ENCODE peak calls at places on chromosome 15, in eight cellular contexts. One of them, this sample, is unnamed. For H3K36me3, the result is how much of the 10 kb centered on the place peaks cover.

GRCh38 chr15:101773496-101774100 is 29.7 kb upstream of the OR4F6 start:
- DNase-seq in right atrium auricular region: no peak
- DNase-seq in tibial artery: no peak
- DNase-seq in ovary: no peak
- DNase-seq in Panc1: no peak
- DNase-seq in cardiac muscle cell: no peak
- DNase-seq in spleen: no peak
- DNase-seq in right lobe of liver: no peak
- DNase-seq in this sample: peak

GRCh38 chr15:75669191-75669878 is 21.6 kb downstream of the SNX33 start:
- DNase-seq in tibial artery: no peak
- DNase-seq in right atrium auricular region: no peak
- DNase-seq in right lobe of liver: no peak
- DNase-seq in Panc1: no peak
- DNase-seq in spleen: no peak
- DNase-seq in ovary: no peak
- DNase-seq in cardiac muscle cell: no peak
- DNase-seq in this sample: no peak

GRCh38 chr15:40421246-40422157 is 15.9 kb downstream of the IVD start:
- DNase-seq in right lobe of liver: peak
- DNase-seq in tibial artery: peak
- DNase-seq in ovary: peak
- DNase-seq in spleen: peak
- DNase-seq in Panc1: peak
- DNase-seq in right atrium auricular region: peak
- DNase-seq in cardiac muscle cell: peak
- DNase-seq in this sample: peak

GRCh38 chr15:65132841-65133549 is 613 bp downstream of the PDCD7 start:
- DNase-seq in cardiac muscle cell: peak
- DNase-seq in tibial artery: no peak
- DNase-seq in spleen: peak
- DNase-seq in right lobe of liver: peak
- DNase-seq in ovary: no peak
- DNase-seq in Panc1: no peak
- DNase-seq in right atrium auricular region: no peak
- DNase-seq in this sample: peak

GRCh38 chr15:48112242-48112641 is 8.5 kb upstream of the SLC24A5 start:
- DNase-seq in ovary: no peak
- DNase-seq in right lobe of liver: no peak
- DNase-seq in right atrium auricular region: no peak
- DNase-seq in Panc1: no peak
- DNase-seq in spleen: no peak
- DNase-seq in tibial artery: no peak
- DNase-seq in cardiac muscle cell: peak
- DNase-seq in this sample: peak

GRCh38 chr15:90174140-90174891 is 26.8 kb upstream of the SEMA4B start:
- DNase-seq in Panc1: no peak
- DNase-seq in ovary: peak
- DNase-seq in right lobe of liver: peak
- DNase-seq in tibial artery: peak
- DNase-seq in spleen: no peak
- DNase-seq in cardiac muscle cell: peak
- DNase-seq in right atrium auricular region: peak
- DNase-seq in this sample: peak

GRCh38 chr15:50916395-50916794 is 7.9 kb downstream of the AP4E1 start:
- DNase-seq in right atrium auricular region: no peak
- DNase-seq in spleen: no peak
- DNase-seq in right lobe of liver: no peak
- DNase-seq in cardiac muscle cell: no peak
- DNase-seq in Panc1: no peak
- DNase-seq in ovary: no peak
- DNase-seq in tibial artery: no peak
- DNase-seq in this sample: no peak

GRCh38 chr15:58458076-58458475 is 26.3 kb downstream of the LIPC start:
- DNase-seq in right atrium auricular region: no peak
- DNase-seq in ovary: no peak
- DNase-seq in tibial artery: no peak
- DNase-seq in Panc1: no peak
- DNase-seq in right lobe of liver: no peak
- DNase-seq in spleen: no peak
- DNase-seq in cardiac muscle cell: no peak
- DNase-seq in this sample: no peak

GRCh38 chr15:31260646-31261265 is 65.9 kb upstream of the KLF13 start:
- DNase-seq in right atrium auricular region: no peak
- DNase-seq in tibial artery: no peak
- DNase-seq in ovary: no peak
- DNase-seq in spleen: peak
- DNase-seq in cardiac muscle cell: no peak
- DNase-seq in right lobe of liver: no peak
- DNase-seq in Panc1: no peak
- DNase-seq in this sample: no peak

GRCh38 chr15:63972801-63973200 is 73.5 kb downstream of the DAPK2 start:
- DNase-seq in tibial artery: no peak
- DNase-seq in ovary: no peak
- DNase-seq in cardiac muscle cell: no peak
- DNase-seq in right atrium auricular region: no peak
- DNase-seq in right lobe of liver: no peak
- DNase-seq in spleen: no peak
- DNase-seq in Panc1: no peak
- DNase-seq in this sample: no peak

GRCh38 chr15:96170616-96171270 is 159.8 kb upstream of the NR2F2 start:
- DNase-seq in Panc1: no peak
- DNase-seq in right atrium auricular region: no peak
- DNase-seq in tibial artery: no peak
- DNase-seq in right lobe of liver: no peak
- DNase-seq in ovary: no peak
- DNase-seq in cardiac muscle cell: no peak
- DNase-seq in spleen: no peak
- DNase-seq in this sample: no peak

GRCh38 chr15:99628374-99629001 is 62.7 kb downstream of the MEF2A start:
- DNase-seq in Panc1: no peak
- DNase-seq in right atrium auricular region: no peak
- DNase-seq in ovary: no peak
- DNase-seq in right lobe of liver: no peak
- DNase-seq in cardiac muscle cell: no peak
- DNase-seq in spleen: no peak
- DNase-seq in tibial artery: no peak
- DNase-seq in this sample: no peak

GRCh38 chr15:37764733-37765191 is 169.7 kb upstream of the TMCO5A start:
- DNase-seq in right atrium auricular region: no peak
- DNase-seq in cardiac muscle cell: peak
- DNase-seq in spleen: no peak
- DNase-seq in tibial artery: no peak
- DNase-seq in ovary: no peak
- DNase-seq in right lobe of liver: no peak
- DNase-seq in Panc1: no peak
- DNase-seq in this sample: peak

GRCh38 chr15:81930582-81931369 is 115.0 kb downstream of the MEX3B start:
- DNase-seq in right lobe of liver: no peak
- DNase-seq in ovary: no peak
- DNase-seq in Panc1: no peak
- DNase-seq in right atrium auricular region: no peak
- DNase-seq in spleen: no peak
- DNase-seq in tibial artery: no peak
- DNase-seq in cardiac muscle cell: no peak
- DNase-seq in this sample: no peak

GRCh38 chr15:56369234-56369633 is 4.0 kb downstream of the TEX9 start:
- DNase-seq in right atrium auricular region: no peak
- DNase-seq in ovary: no peak
- DNase-seq in right lobe of liver: no peak
- DNase-seq in tibial artery: no peak
- DNase-seq in cardiac muscle cell: no peak
- DNase-seq in Panc1: no peak
- DNase-seq in spleen: no peak
- DNase-seq in this sample: no peak

GRCh38 chr15:89469331-89470107 is 26.9 kb downstream of the RHCG start:
- DNase-seq in right atrium auricular region: no peak
- DNase-seq in spleen: no peak
- DNase-seq in cardiac muscle cell: no peak
- DNase-seq in right lobe of liver: peak
- DNase-seq in Panc1: no peak
- DNase-seq in tibial artery: peak
- DNase-seq in ovary: no peak
- DNase-seq in this sample: peak

GRCh38 chr15:64216722-64217428 is 54.1 kb upstream of the PPIB start:
- DNase-seq in cardiac muscle cell: peak
- DNase-seq in spleen: no peak
- DNase-seq in right lobe of liver: peak
- DNase-seq in tibial artery: no peak
- DNase-seq in Panc1: no peak
- DNase-seq in right atrium auricular region: no peak
- DNase-seq in ovary: peak
- DNase-seq in this sample: no peak

GRCh38 chr15:31453558-31454318 is 127.1 kb downstream of the KLF13 start:
- DNase-seq in right lobe of liver: no peak
- DNase-seq in ovary: no peak
- DNase-seq in Panc1: no peak
- DNase-seq in spleen: peak
- DNase-seq in tibial artery: no peak
- DNase-seq in right atrium auricular region: peak
- DNase-seq in cardiac muscle cell: no peak
- DNase-seq in this sample: no peak

GRCh38 chr15:100713163-100713867 is 110.9 kb downstream of the ASB7 start:
- DNase-seq in ovary: no peak
- DNase-seq in Panc1: peak
- DNase-seq in tibial artery: peak
- DNase-seq in spleen: peak
- DNase-seq in right lobe of liver: no peak
- DNase-seq in right atrium auricular region: peak
- DNase-seq in cardiac muscle cell: peak
- DNase-seq in this sample: no peak

GRCh38 chr15:101803676-101804075 is 367 bp downstream of the OR4F6 start:
- DNase-seq in right atrium auricular region: no peak
- DNase-seq in cardiac muscle cell: no peak
- DNase-seq in right lobe of liver: no peak
- DNase-seq in spleen: no peak
- DNase-seq in ovary: no peak
- DNase-seq in Panc1: no peak
- DNase-seq in tibial artery: no peak
- DNase-seq in this sample: no peak

GRCh38 chr15:32651229-32651837 is 9.8 kb downstream of the SCG5 start:
- DNase-seq in right lobe of liver: peak
- DNase-seq in right atrium auricular region: no peak
- DNase-seq in ovary: no peak
- DNase-seq in spleen: peak
- DNase-seq in tibial artery: no peak
- DNase-seq in cardiac muscle cell: peak
- DNase-seq in Panc1: peak
- DNase-seq in this sample: peak
- H3K36me3 ChIP-seq in right lobe of liver: under half
- H3K36me3 ChIP-seq in right atrium auricular region: under half
- H3K36me3 ChIP-seq in ovary: under half
- H3K36me3 ChIP-seq in spleen: under half
- H3K36me3 ChIP-seq in tibial artery: under half
- H3K36me3 ChIP-seq in cardiac muscle cell: under half
- H3K36me3 ChIP-seq in Panc1: under half
- H3K36me3 ChIP-seq in this sample: under half

GRCh38 chr15:77548608-77549551 is 83.8 kb downstream of the LINGO1 start:
- DNase-seq in ovary: no peak
- DNase-seq in right lobe of liver: peak
- DNase-seq in Panc1: no peak
- DNase-seq in cardiac muscle cell: no peak
- DNase-seq in right atrium auricular region: no peak
- DNase-seq in tibial artery: no peak
- DNase-seq in spleen: no peak
- DNase-seq in this sample: no peak
- TF ChIP-seq CTCF in ovary: no peak
- TF ChIP-seq CTCF in right lobe of liver: no peak
- TF ChIP-seq CTCF in Panc1: no peak
- TF ChIP-seq CTCF in cardiac muscle cell: no peak
- TF ChIP-seq CTCF in right atrium auricular region: no peak
- TF ChIP-seq CTCF in tibial artery: no peak
- TF ChIP-seq CTCF in spleen: no peak
- TF ChIP-seq CTCF in this sample: peak

GRCh38 chr15:29401644-29402043 is 132.0 kb upstream of the NSMCE3 start:
- DNase-seq in spleen: no peak
- DNase-seq in right atrium auricular region: no peak
- DNase-seq in ovary: no peak
- DNase-seq in right lobe of liver: no peak
- DNase-seq in tibial artery: no peak
- DNase-seq in cardiac muscle cell: no peak
- DNase-seq in Panc1: no peak
- DNase-seq in this sample: no peak

GRCh38 chr15:29403778-29404177 is 134.2 kb upstream of the NSMCE3 start:
- DNase-seq in spleen: no peak
- DNase-seq in cardiac muscle cell: no peak
- DNase-seq in tibial artery: no peak
- DNase-seq in ovary: no peak
- DNase-seq in right atrium auricular region: no peak
- DNase-seq in Panc1: no peak
- DNase-seq in right lobe of liver: no peak
- DNase-seq in this sample: peak

GRCh38 chr15:29398907-29399306 is 129.3 kb upstream of the NSMCE3 start:
- DNase-seq in right atrium auricular region: no peak
- DNase-seq in cardiac muscle cell: no peak
- DNase-seq in right lobe of liver: no peak
- DNase-seq in ovary: no peak
- DNase-seq in spleen: no peak
- DNase-seq in tibial artery: no peak
- DNase-seq in Panc1: no peak
- DNase-seq in this sample: no peak

GRCh38 chr15:29396176-29396811 is 126.7 kb upstream of the NSMCE3 start:
- DNase-seq in ovary: no peak
- DNase-seq in spleen: no peak
- DNase-seq in right atrium auricular region: no peak
- DNase-seq in tibial artery: no peak
- DNase-seq in cardiac muscle cell: no peak
- DNase-seq in Panc1: no peak
- DNase-seq in right lobe of liver: no peak
- DNase-seq in this sample: no peak

GRCh38 chr15:29400701-29401100 is 131.1 kb upstream of the NSMCE3 start:
- DNase-seq in right lobe of liver: no peak
- DNase-seq in spleen: no peak
- DNase-seq in tibial artery: no peak
- DNase-seq in ovary: no peak
- DNase-seq in Panc1: no peak
- DNase-seq in right atrium auricular region: no peak
- DNase-seq in cardiac muscle cell: no peak
- DNase-seq in this sample: no peak
- H3K4me3 ChIP-seq in right lobe of liver: no peak
- H3K4me3 ChIP-seq in spleen: no peak
- H3K4me3 ChIP-seq in tibial artery: no peak
- H3K4me3 ChIP-seq in ovary: no peak
- H3K4me3 ChIP-seq in Panc1: no peak
- H3K4me3 ChIP-seq in right atrium auricular region: no peak
- H3K4me3 ChIP-seq in cardiac muscle cell: no peak
- H3K4me3 ChIP-seq in this sample: no peak

DNA sequence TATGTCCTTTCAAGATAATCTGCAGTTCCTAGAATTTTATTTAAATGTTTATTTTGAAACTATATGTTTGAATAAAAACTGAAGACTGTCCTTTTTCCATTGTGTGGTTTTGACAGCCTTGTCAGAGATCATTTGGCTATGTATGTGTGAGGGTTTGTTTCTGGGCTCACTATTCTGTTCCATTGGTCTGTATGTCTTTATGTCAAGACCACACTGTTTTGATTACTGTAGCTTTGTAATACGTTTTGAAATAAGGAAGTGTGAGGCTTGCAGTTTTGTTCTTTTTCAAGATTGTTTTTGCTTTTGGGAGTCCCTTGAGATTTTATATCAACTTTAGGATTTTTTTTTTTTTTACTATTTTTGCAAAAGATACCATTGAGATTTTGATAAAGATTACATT is 42.0 kb downstream of the PIAS1 start:
- DNase-seq in Panc1: no peak
- DNase-seq in spleen: no peak
- DNase-seq in right lobe of liver: no peak
- DNase-seq in right atrium auricular region: no peak
- DNase-seq in ovary: no peak
- DNase-seq in tibial artery: no peak
- DNase-seq in cardiac muscle cell: no peak
- DNase-seq in this sample: no peak
- H3K36me3 ChIP-seq in Panc1: under half
- H3K36me3 ChIP-seq in spleen: half or more
- H3K36me3 ChIP-seq in right lobe of liver: under half
- H3K36me3 ChIP-seq in right atrium auricular region: under half
- H3K36me3 ChIP-seq in ovary: under half
- H3K36me3 ChIP-seq in tibial artery: under half
- H3K36me3 ChIP-seq in cardiac muscle cell: under half
- H3K36me3 ChIP-seq in this sample: under half